ENCODE peak calls at places on chromosomes 4 and X, in four cellular contexts. A is tibial artery, L is BJ, N is K562. G is an unnamed sample.

GRCh38 chrX:75045369-75045768 is 110.7 kb downstream of the ABCB7 start:
- DNase-seq in N (no peak), L (no peak), A (no peak), G (no peak)

GRCh38 chrX:150229030-150229429 is 134.1 kb upstream of the MAMLD1 start:
- DNase-seq in L (no peak), N (no peak), A (no peak), G (no peak)

GRCh38 chr4:143076723-143077122 is 108.0 kb upstream of the USP38 start:
- DNase-seq in N (no peak), L (no peak), A (no peak), G (no peak)

GRCh38 chr4:71607780-71608673 is 175.9 kb downstream of the GC start:
- DNase-seq in A (no peak), N (no peak), L (peak; percentile 3), G (peak; percentile 74)

GRCh38 chrX:24851776-24852175 is 158.1 kb downstream of the POLA1 start:
- DNase-seq in N (no peak), A (no peak), L (no peak), G (no peak)

GRCh38 chr4:146981651-146982050 is 36.0 kb upstream of the TTC29 start:
- DNase-seq in A (no peak), N (no peak), L (peak; percentile 24), G (no peak)

GRCh38 chr4:10567766-10568165 is 110.5 kb upstream of the ZNF518B start:
- DNase-seq in A (no peak), N (no peak), L (no peak), G (no peak)

GRCh38 chr4:67713531-67714247 is 12.7 kb upstream of the UBA6 start:
- DNase-seq in N (peak; percentile 47), A (no peak), L (no peak), G (no peak)

GRCh38 chrX:38941675-38942074 is 140.4 kb downstream of the MID1IP1 start:
- DNase-seq in L (no peak), A (no peak), N (no peak), G (no peak)

GRCh38 chrX:4263005-4263404 is 549.6 kb upstream of the PRKX start:
- DNase-seq in L (no peak), A (no peak), N (no peak), G (no peak)

GRCh38 chr4:143273170-143273917 is 63.3 kb upstream of the GAB1 start:
- DNase-seq in A (no peak), N (no peak), L (no peak), G (no peak)

GRCh38 chr4:133802741-133803140 is 398.8 kb downstream of the PABPC4L start:
- DNase-seq in N (no peak), A (no peak), L (no peak), G (no peak)

GRCh38 chrX:80335062-80335830 is 85.0 kb upstream of the TENT5D start:
- DNase-seq in N (no peak), L (no peak), A (peak; percentile 64), G (no peak)

GRCh38 chrX:151793886-151794285 is 59.3 kb downstream of the CNGA2 start:
- DNase-seq in L (no peak), N (no peak), A (no peak), G (no peak)

GRCh38 chr4:40335508-40335860 is 351 bp downstream of the CHRNA9 start:
- DNase-seq in N (no peak), A (no peak), L (peak; percentile 13), G (no peak)

GRCh38 chrX:137362583-137362982 is 203.3 kb upstream of the ZIC3 start:
- DNase-seq in L (no peak), A (no peak), N (no peak), G (no peak)

GRCh38 chr4:60989141-60989540 is 211.0 kb upstream of the ADGRL3 start:
- DNase-seq in A (no peak), L (no peak), N (no peak), G (no peak)

GRCh38 chr4:105896461-105896939 is 1.2 kb downstream of the NPNT start:
- DNase-seq in A (no peak), L (no peak), N (no peak), G (no peak)

GRCh38 chrX:148381603-148382002 is 118.8 kb upstream of the AFF2 start:
- DNase-seq in L (no peak), A (no peak), N (no peak), G (no peak)

GRCh38 chrX:30141966-30142365 is 73.4 kb upstream of the MAGEB2 start:
- DNase-seq in L (no peak), A (no peak), N (peak; percentile 31), G (peak; percentile 23)

GRCh38 chr4:115781528-115782146 is 668.2 kb upstream of the NDST4 start:
- DNase-seq in N (no peak), A (no peak), L (no peak), G (no peak)

GRCh38 chr4:155911905-155912304 is 8.4 kb downstream of the TDO2 start:
- DNase-seq in N (no peak), L (no peak), A (no peak), G (no peak)

GRCh38 chr4:177185151-177185550 is 124.5 kb upstream of the NEIL3 start:
- DNase-seq in N (no peak), L (no peak), A (no peak), G (peak; percentile 49)

GRCh38 chr4:122007016-122007415 is 55.2 kb upstream of the TRPC3 start:
- DNase-seq in L (no peak), N (no peak), A (no peak), G (no peak)

GRCh38 chr4:121998024-121998423 is 46.2 kb upstream of the TRPC3 start:
- DNase-seq in L (no peak), A (no peak), N (no peak), G (peak; percentile 9)

GRCh38 chr4:122000849-122001248 is 49.0 kb upstream of the TRPC3 start:
- DNase-seq in A (no peak), L (no peak), N (no peak), G (no peak)

GRCh38 chr4:122005064-122005755 is 53.4 kb upstream of the TRPC3 start:
- DNase-seq in N (no peak), L (no peak), A (no peak), G (no peak)

DNA sequence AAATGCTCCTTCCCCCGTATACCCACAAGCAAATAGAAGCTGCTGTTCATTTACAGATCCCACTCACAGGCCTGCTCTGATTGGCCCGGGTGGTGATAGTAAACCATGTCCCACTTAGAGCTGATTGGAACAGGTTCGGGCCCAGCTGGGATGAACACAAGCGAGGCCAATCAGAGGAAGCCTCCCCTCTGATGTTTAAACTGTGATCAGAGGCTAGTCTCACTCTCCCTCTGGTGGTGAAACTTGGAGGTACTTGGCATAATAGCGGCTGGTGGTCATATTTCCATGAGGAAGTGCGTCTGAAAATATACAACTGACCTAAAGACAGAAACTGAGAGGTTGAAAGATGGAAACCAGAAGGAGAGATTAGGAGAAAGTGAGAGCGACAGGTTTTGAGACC is 51.5 kb upstream of the TRPC3 start:
- DNase-seq in N (peak; percentile 78), L (no peak), A (no peak), G (no peak)
- TF ChIP-seq CTCF in N (peak; percentile 75), L (peak; percentile 32), A (no peak), G (peak; percentile 42)

GRCh38 chr4:162645381-162645780 is 481.6 kb upstream of the FSTL5 start:
- DNase-seq in N (no peak), A (no peak), L (no peak), G (peak; percentile 2)

GRCh38 chr4:162640152-162640551 is 476.4 kb upstream of the FSTL5 start:
- DNase-seq in N (no peak), A (no peak), L (no peak), G (no peak)

GRCh38 chr4:162650166-162650565 is 486.4 kb upstream of the FSTL5 start:
- DNase-seq in A (no peak), N (no peak), L (no peak), G (no peak)

GRCh38 chr4:162644346-162644745 is 480.5 kb upstream of the FSTL5 start:
- DNase-seq in L (no peak), A (no peak), N (no peak), G (no peak)
- H3K4me3 ChIP-seq in L (no peak overlapping the region), A (no peak overlapping the region), N (no peak overlapping the region), G (no peak overlapping the region)

GRCh38 chrX:145393702-145394235 is 146.5 kb downstream of the SPANXN1 start:
- DNase-seq in L (no peak), A (no peak), N (no peak), G (no peak)
- TF ChIP-seq CTCF in L (no peak), A (no peak), N (no peak), G (peak; percentile 31)

GRCh38 chrX:133984857-133985163 is 584 bp downstream of the GPC3 start:
- DNase-seq in N (no peak), A (no peak), L (no peak), G (no peak)

GRCh38 chrX:133986008-133986683 is 752 bp upstream of the GPC3 start:
- DNase-seq in N (no peak), L (no peak), A (no peak), G (no peak)

GRCh38 chrX:133983243-133983973 is 2.0 kb downstream of the GPC3 start:
- DNase-seq in L (no peak), N (no peak), A (no peak), G (no peak)

GRCh38 chrX:133985164-133986007 is at the start of gene GPC3:
- DNase-seq in N (peak; percentile 85), A (no peak), L (no peak), G (no peak)

GRCh38 chrX:133983974-133984578 is 1.3 kb downstream of the GPC3 start:
- DNase-seq in L (no peak), N (no peak), A (no peak), G (no peak)
- H3K4me3 ChIP-seq in L (no peak overlapping the region), N (no peak overlapping the region), A (no peak overlapping the region), G (no peak overlapping the region)

GRCh38 chrX:135432881-135433521 is 11.3 kb downstream of the SMIM10L2A start:
- DNase-seq in N (no peak), L (no peak), A (no peak), G (no peak)
- TF ChIP-seq CTCF in N (no peak), L (no peak), A (no peak), G (no peak)